ENCODE peak calls at places on chromosomes 5 and 9, in five cellular contexts. G is SK-N-SH, E is GM23338, Y is HCT116, Q is transverse colon. H is an unnamed sample.

GRCh38 chr5:39422036-39422606 is 2.7 kb downstream of the DAB2 start:
- DNase-seq in G (no peak), E (no peak), Y (no peak), Q (no peak), H (no peak)

GRCh38 chr5:174145821-174146220 is 100.3 kb downstream of the NSG2 start:
- DNase-seq in G (peak), E (peak), Y (no peak), Q (no peak), H (peak)

GRCh38 chr9:98484218-98484617 is 224.5 kb downstream of the GABBR2 start:
- DNase-seq in G (no peak), E (peak), Y (no peak), Q (no peak), H (no peak)

GRCh38 chr9:132249123-132249522 is 87.3 kb downstream of the NTNG2 start:
- DNase-seq in G (no peak), E (no peak), Y (no peak), Q (no peak), H (no peak)

GRCh38 chr9:112665347-112665746 is 52.6 kb downstream of the INIP start:
- DNase-seq in G (no peak), E (no peak), Y (no peak), Q (no peak), H (no peak)

GRCh38 chr9:137150485-137151060 is 11.6 kb downstream of the GRIN1 start:
- DNase-seq in G (no peak), E (peak), Y (peak), Q (peak), H (no peak)

GRCh38 chr9:129071526-129072131 is 9.3 kb upstream of the DOLPP1 start:
- DNase-seq in G (no peak), E (peak), Y (no peak), Q (peak), H (no peak)

GRCh38 chr5:56447656-56448055 is 214.5 kb upstream of the ANKRD55 start:
- DNase-seq in G (no peak), E (no peak), Y (no peak), Q (no peak), H (no peak)

GRCh38 chr5:150788974-150789373 is 10.4 kb downstream of the SMIM3 start:
- DNase-seq in G (no peak), E (no peak), Y (no peak), Q (no peak), H (no peak)

DNA sequence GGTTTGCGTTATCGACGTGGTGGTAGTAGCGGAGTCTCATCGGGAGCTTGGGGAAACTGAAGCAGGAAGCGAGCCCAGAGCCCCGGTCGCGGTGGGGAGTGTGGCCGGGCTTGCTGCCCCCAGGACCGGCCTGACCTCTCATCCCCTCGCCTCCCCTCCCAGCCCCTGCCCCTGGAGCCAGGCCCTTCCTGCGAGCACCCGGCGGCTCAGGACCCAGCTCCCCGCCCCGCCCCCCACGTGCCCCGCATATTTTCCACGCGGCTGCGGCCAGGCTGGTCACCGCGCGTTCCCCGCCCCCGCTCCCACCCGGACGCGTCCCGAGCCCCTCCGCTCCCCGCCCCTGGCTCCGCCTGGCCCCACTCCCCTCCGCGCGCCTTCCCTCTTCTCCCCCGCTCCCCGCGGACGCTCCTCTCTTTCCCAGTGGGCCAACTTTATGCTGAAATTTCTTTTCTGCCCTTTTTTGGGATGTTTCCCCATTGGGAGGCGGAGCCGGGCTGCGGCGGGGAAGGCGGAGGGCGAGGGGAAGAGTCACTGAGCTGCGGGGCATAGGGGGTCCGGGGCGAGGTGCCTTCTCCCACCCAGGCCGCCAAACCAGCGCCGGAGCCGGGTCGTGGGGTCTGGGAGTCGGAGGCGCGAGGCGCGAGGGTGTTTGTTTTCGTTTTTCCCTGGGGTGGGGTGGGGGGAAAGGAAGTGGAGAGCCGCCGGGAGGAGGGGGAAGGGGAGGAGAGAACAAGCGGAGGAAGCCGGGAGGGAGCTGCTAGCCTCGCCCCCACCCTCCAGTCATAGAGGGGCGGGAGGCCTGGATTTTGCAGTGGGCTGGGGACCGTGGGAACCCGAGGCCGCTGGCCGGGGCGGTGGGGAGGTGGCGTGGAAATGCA is 961 bp upstream of the TPM2 start:
- DNase-seq in G (peak), E (peak), Y (no peak), Q (peak), H (peak)
- TF ChIP-seq POLR2AphosphoS5 in G (peak), E (peak), Y (peak), Q (peak), H (peak)

DNA sequence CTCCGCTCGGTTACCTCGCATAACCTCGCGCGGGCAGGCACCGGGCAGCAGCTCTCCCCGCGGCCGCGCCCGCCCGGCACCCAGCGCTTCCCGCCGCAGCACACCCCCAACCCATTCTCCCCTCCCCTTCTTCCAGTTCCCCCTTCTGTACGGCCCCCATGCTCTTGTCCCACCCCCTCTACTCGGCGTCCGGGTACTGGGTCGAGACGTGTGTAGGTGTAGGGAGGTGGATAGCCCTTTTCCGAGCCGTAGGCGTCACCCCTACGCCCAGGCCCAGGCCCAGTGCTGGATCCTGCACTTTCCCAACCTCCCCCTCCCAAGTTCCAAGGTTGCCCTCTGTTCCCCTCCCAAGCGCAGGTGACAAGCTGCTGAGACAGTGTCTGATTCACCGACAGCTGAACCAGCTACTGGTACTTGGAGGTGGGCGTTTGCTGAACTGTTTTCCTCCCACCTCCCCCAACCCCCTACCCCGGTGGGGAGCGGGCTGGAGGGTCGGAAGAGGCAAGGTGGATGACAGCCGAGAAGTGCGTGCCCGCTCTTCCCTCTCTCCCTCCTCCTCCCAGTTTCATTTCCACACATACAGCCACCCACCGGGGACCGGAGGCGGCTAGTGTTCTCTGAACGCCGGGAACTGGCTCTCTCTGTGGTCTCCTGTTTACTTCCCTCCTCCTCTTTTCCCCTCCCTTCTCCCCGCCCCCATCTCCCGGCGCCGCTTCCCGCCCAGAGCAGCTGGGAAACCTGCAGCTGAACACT is 6.0 kb upstream of the KLF9 start:
- DNase-seq in G (peak), E (peak), Y (peak), Q (peak), H (peak)
- TF ChIP-seq POLR2AphosphoS5 in G (peak), E (peak), Y (peak), Q (peak), H (peak)

DNA sequence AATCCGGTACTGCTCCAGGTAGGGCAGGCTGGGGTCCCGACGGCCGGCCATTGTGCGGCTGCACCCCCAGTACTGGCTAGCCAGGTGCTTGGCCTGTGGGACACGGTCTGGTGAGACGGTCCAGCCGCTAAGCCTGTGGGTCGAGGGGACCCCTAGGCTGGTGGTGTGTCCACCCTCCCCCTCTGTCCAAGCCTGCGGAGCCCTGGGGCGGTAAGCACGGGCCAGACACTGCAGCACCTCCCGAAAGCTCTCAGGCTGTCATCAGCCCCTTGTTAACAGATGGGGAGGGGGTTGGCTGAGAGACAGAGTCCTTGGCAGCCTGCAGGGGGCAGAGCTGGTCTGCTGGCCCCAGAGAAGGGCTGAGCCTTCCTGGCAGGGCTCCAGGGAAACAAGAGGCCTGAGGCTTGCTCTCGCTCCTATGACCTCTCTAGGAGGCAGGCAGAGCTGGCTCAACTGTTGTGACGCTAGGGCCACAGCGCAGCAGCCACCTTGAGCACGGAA is 11.8 kb upstream of the MRNIP start:
- DNase-seq in G (peak), E (peak), Y (no peak), Q (no peak), H (no peak)
- TF ChIP-seq POLR2AphosphoS5 in G (no peak), E (no peak), Y (no peak), Q (no peak), H (no peak)

GRCh38 chr5:6730807-6731206 is 17.6 kb downstream of the TENT4A start:
- DNase-seq in G (no peak), E (no peak), Y (no peak), Q (no peak), H (no peak)

GRCh38 chr5:6728795-6729183 is 15.6 kb downstream of the TENT4A start:
- DNase-seq in G (no peak), E (no peak), Y (no peak), Q (no peak), H (no peak)

GRCh38 chr5:6730407-6730806 is 17.2 kb downstream of the TENT4A start:
- DNase-seq in G (no peak), E (no peak), Y (no peak), Q (peak), H (no peak)

GRCh38 chr5:6728011-6728794 is 15.0 kb downstream of the TENT4A start:
- DNase-seq in G (peak), E (peak), Y (no peak), Q (no peak), H (no peak)

GRCh38 chr5:6729400-6730310 is 16.4 kb downstream of the TENT4A start:
- DNase-seq in G (no peak), E (no peak), Y (no peak), Q (peak), H (no peak)
- TF ChIP-seq POLR2AphosphoS5 in G (no peak), E (no peak), Y (no peak), Q (no peak), H (no peak)

GRCh38 chr9:79492092-79492995 is 79.4 kb upstream of the TLE4 start:
- DNase-seq in G (no peak), E (no peak), Y (no peak), Q (no peak), H (no peak)

GRCh38 chr9:79485258-79485657 is 86.5 kb upstream of the TLE4 start:
- DNase-seq in G (no peak), E (no peak), Y (no peak), Q (no peak), H (no peak)

GRCh38 chr9:79489241-79490000 is 82.3 kb upstream of the TLE4 start:
- DNase-seq in G (no peak), E (peak), Y (no peak), Q (peak), H (no peak)

DNA sequence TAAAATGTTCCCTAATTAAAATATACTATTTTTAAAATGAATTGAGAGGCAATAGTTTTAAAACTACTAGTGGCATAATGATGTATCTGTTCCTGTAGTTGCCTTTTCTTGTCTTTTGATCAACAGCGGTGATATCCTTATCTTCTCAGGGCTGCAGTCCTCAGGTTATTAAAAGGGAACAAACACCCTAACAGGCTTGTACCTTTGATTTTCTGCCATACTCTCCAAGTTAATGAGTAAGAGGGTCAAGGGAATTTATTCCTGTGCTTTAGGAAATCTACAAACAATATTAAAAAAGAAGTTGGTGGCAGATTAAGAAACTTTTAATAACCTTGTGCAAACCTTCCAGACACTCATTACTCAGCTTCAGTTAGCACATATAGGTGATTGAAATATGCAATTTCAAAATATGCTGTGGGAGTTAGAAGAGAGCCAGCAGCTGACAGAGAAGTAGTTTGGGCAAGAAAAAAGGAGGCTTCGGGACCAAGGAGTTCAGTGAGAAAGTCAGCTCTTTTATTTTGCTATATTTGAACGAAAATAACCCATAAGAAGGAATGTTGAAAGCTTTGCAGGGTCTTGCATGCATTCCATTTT is 81.0 kb upstream of the TLE4 start:
- DNase-seq in G (no peak), E (no peak), Y (no peak), Q (no peak), H (no peak)
- TF ChIP-seq POLR2AphosphoS5 in G (no peak), E (no peak), Y (no peak), Q (no peak), H (no peak)

DNA sequence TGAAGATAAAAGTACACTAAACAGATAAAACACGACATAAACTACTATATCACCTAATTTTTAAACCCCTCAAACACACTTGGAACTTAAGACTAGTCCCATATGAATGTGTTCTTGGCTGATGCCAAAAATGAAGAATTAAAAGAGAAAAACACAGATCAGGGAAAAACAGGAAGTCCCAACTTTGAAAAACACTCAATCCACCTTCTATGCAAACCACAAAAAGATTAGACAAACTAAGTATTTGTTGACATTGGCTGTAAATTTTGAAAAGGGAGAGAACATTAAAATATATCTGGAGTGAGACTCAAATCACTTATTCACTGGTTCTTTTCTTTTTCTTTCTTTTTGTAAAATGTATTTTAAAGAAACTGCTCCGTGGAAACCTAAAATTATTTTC is 81.4 kb downstream of the ANKH start:
- DNase-seq in G (no peak), E (no peak), Y (no peak), Q (no peak), H (no peak)
- TF ChIP-seq POLR2AphosphoS5 in G (no peak), E (no peak), Y (no peak), Q (no peak), H (no peak)

GRCh38 chr5:177505075-177505474 is 4.6 kb downstream of the DOK3 start:
- DNase-seq in G (no peak), E (no peak), Y (no peak), Q (no peak), H (no peak)
- TF ChIP-seq POLR2AphosphoS5 in G (no peak), E (no peak), Y (no peak), Q (no peak), H (no peak)